ENCODE peak calls at places on chromosomes 13 and 19, in five cellular contexts. W, B, L, K and D are unnamed samples.
A peak's percentile ranks its signal among the peaks of the same experiment; 100 is the strongest.

GRCh38 chr13:82758056-82758455 is 1124.2 kb downstream of the SLITRK1 start:
- DNase-seq in B (no peak), W (peak; percentile 40), L (no peak), K (no peak), D (peak; percentile 75)

GRCh38 chr19:48961051-48961649 is 4.0 kb upstream of the FTL start:
- DNase-seq in L (no peak), W (no peak), K (peak; percentile 53), B (no peak), D (no peak)

GRCh38 chr13:110610955-110611595 is 4.3 kb upstream of the NAXD start:
- DNase-seq in B (no peak), L (no peak), K (no peak), W (no peak), D (no peak)

GRCh38 chr13:53622431-53622830 is 593.8 kb downstream of the OLFM4 start:
- DNase-seq in W (no peak), L (no peak), K (no peak), B (no peak), D (no peak)

GRCh38 chr13:114101831-114102520 is 30.4 kb downstream of the RASA3 start:
- DNase-seq in W (no peak), K (peak; percentile 16), L (no peak), B (no peak), D (no peak)

GRCh38 chr19:32296694-32297093 is 48.7 kb upstream of the ZNF507 start:
- DNase-seq in K (no peak), L (no peak), W (no peak), B (no peak), D (no peak)

GRCh38 chr19:289651-290538 is 1.3 kb downstream of the PLPP2 start:
- DNase-seq in W (no peak), K (no peak), L (no peak), B (peak; percentile 39), D (no peak)

GRCh38 chr19:13644648-13645047 is 119.7 kb upstream of the MRI1 start:
- DNase-seq in L (no peak), B (no peak), W (peak; percentile 11), K (no peak), D (no peak)

GRCh38 chr13:43266953-43267615 is 243.7 kb downstream of the DNAJC15 start:
- DNase-seq in K (no peak), B (no peak), W (no peak), L (no peak), D (no peak)

GRCh38 chr13:32527151-32527550 is 11.4 kb downstream of the N4BP2L2 start:
- DNase-seq in W (no peak), L (no peak), K (no peak), B (no peak), D (no peak)

GRCh38 chr13:105918842-105919741 is 616.4 kb downstream of the EFNB2 start:
- DNase-seq in B (no peak), L (no peak), K (no peak), W (peak; percentile 74), D (no peak)

GRCh38 chr13:97429681-97430081 is 4.3 kb upstream of the RAP2A start:
- DNase-seq in K (no peak), L (no peak), W (peak; percentile 84), B (no peak), D (no peak)

GRCh38 chr13:97432232-97432916 is 1.6 kb upstream of the RAP2A start:
- DNase-seq in B (no peak), W (peak; percentile 33), K (no peak), L (no peak), D (no peak)

GRCh38 chr13:97432917-97433726 is 847 bp upstream of the RAP2A start:
- DNase-seq in L (peak; percentile 96), B (peak; percentile 97), K (peak; percentile 98), W (peak; percentile 100), D (peak; percentile 98)

GRCh38 chr13:97430296-97430695 is 3.7 kb upstream of the RAP2A start:
- DNase-seq in W (no peak), L (no peak), B (no peak), K (no peak), D (no peak)

DNA sequence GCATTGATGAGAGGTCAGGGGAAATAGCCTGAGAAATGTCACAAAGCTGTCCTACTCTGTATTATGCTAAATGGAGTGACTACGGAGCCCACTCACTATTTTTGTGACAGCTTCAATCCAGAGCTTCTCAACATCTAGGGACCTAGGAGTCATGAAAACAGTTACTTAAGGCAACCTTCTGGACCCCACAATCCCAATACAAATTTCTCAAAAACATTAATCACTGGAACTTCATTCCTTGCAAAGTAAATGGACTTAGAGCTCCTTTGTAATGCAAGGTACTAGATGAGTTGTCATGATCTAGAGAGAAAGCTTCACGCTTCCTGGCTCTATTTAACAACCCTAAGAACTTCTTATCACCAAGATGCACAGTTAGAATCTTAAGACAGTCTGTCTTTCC is 2.6 kb upstream of the RAP2A start:
- DNase-seq in L (no peak), K (no peak), W (no peak), B (no peak), D (no peak)
- H3K4me3 ChIP-seq in L (no peak overlapping the region), K (no peak overlapping the region), W (peak overlapping the region; percentile 83), B (no peak overlapping the region), D (no peak overlapping the region)

GRCh38 chr19:11256189-11256588 is 6.1 kb downstream of the DOCK6 start:
- DNase-seq in L (no peak), B (no peak), K (peak; percentile 72), W (no peak), D (no peak)

GRCh38 chr19:11254662-11255061 is 7.7 kb downstream of the DOCK6 start:
- DNase-seq in B (no peak), L (no peak), W (no peak), K (no peak), D (no peak)

GRCh38 chr19:11261431-11261901 is 858 bp downstream of the DOCK6 start:
- DNase-seq in W (no peak), L (no peak), B (no peak), K (no peak), D (no peak)

GRCh38 chr19:11260996-11261395 is 1.3 kb downstream of the DOCK6 start:
- DNase-seq in K (no peak), L (no peak), B (no peak), W (no peak), D (no peak)

DNA sequence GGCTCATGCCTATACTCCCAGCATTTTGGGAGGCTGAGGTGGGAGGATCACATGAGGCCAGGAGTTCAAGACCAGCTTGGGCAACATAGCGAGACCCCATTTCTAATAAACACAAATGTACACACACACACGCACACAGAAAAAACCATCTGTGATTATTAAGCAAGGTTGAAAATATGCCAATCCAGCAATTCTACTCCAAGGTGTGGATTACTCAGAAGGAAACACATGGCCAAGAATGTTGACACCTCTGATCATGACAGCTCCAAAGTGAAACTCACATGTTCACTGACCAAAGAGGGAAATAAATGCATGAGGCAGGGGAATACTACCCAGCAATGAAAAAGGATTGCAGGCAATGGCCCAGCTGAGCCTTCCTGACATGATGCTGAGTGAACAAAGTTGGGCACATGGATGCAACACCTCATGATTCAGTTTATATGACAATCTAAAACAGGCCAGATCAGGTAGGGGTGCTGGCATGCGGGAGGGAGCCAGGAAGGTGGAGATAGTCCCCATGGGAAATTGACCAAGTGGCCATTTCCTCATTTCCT is 4.4 kb downstream of the DOCK6 start:
- DNase-seq in L (no peak), W (peak; percentile 34), B (no peak), K (no peak), D (no peak)
- H3K4me3 ChIP-seq in L (no peak overlapping the region), W (no peak overlapping the region), B (no peak overlapping the region), K (no peak overlapping the region), D (no peak overlapping the region)

GRCh38 chr13:45108716-45109706 is 11.3 kb upstream of the GTF2F2 start:
- DNase-seq in W (peak; percentile 77), K (no peak), L (no peak), B (no peak), D (no peak)
- H3K4me3 ChIP-seq in W (no peak overlapping the region), K (no peak overlapping the region), L (no peak overlapping the region), B (no peak overlapping the region), D (no peak overlapping the region)

GRCh38 chr19:17469371-17470203 is 737 bp upstream of the SLC27A1 start:
- DNase-seq in B (peak; percentile 95), W (peak; percentile 91), K (peak; percentile 99), L (peak; percentile 99), D (no peak)

GRCh38 chr19:17467471-17468301 is 2.6 kb upstream of the SLC27A1 start:
- DNase-seq in B (no peak), L (no peak), K (no peak), W (no peak), D (no peak)

GRCh38 chr19:17468302-17469091 is 1.8 kb upstream of the SLC27A1 start:
- DNase-seq in L (no peak), K (peak; percentile 68), B (no peak), W (no peak), D (no peak)

GRCh38 chr19:17469092-17469370 is 1.3 kb upstream of the SLC27A1 start:
- DNase-seq in L (no peak), K (no peak), B (no peak), W (no peak), D (no peak)

GRCh38 chr19:17466487-17466850 is 3.9 kb upstream of the SLC27A1 start:
- DNase-seq in L (no peak), K (no peak), W (no peak), B (no peak), D (no peak)
- H3K4me3 ChIP-seq in L (no peak overlapping the region), K (no peak overlapping the region), W (no peak overlapping the region), B (no peak overlapping the region), D (no peak overlapping the region)

GRCh38 chr13:48559638-48560320 is 26.9 kb upstream of the RCBTB2 start:
- DNase-seq in B (no peak), K (no peak), W (no peak), L (no peak), D (no peak)

GRCh38 chr13:48560657-48561337 is 27.9 kb upstream of the RCBTB2 start:
- DNase-seq in W (no peak), K (no peak), B (no peak), L (no peak), D (no peak)

GRCh38 chr13:48551329-48551728 is 18.4 kb upstream of the RCBTB2 start:
- DNase-seq in W (no peak), B (no peak), L (no peak), K (no peak), D (no peak)

DNA sequence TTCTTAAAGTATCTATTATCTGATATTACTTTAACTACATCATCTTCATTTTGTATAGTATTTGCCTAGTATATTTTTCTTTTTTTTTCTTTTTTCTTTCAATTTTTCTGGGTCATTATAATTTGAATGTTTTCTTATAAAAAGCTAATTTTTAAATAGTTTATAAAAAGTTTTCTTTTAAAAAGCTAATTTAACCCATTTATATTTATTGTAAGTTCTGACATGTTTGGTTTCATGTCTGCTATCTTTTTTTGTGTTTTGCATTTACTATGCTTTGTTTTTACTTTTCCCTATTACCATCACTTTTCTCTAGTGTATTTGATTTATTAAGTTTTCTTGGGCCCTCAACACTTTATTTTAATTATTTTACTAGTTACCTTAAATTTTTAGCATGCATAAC is 22.6 kb upstream of the RCBTB2 start:
- DNase-seq in L (no peak), K (no peak), W (no peak), B (no peak), D (no peak)
- H3K4me3 ChIP-seq in L (no peak overlapping the region), K (no peak overlapping the region), W (no peak overlapping the region), B (no peak overlapping the region), D (no peak overlapping the region)

GRCh38 chr19:30226464-30227070 is 145.6 kb upstream of the ZNF536 start:
- DNase-seq in K (no peak), W (no peak), B (no peak), L (no peak), D (no peak)

GRCh38 chr19:30224689-30225606 is 147.2 kb upstream of the ZNF536 start:
- DNase-seq in B (no peak), L (no peak), K (no peak), W (no peak), D (no peak)

GRCh38 chr19:30227071-30227621 is 145.0 kb upstream of the ZNF536 start:
- DNase-seq in B (no peak), W (no peak), L (no peak), K (no peak), D (no peak)

GRCh38 chr19:30223866-30224688 is 148.1 kb upstream of the ZNF536 start:
- DNase-seq in K (no peak), W (no peak), L (no peak), B (no peak), D (no peak)

GRCh38 chr19:30225615-30226463 is 146.3 kb upstream of the ZNF536 start:
- DNase-seq in K (no peak), L (no peak), W (no peak), B (no peak), D (no peak)
- H3K4me3 ChIP-seq in K (peak overlapping the region; percentile 22), L (peak overlapping the region; percentile 79), W (no peak overlapping the region), B (peak overlapping the region; percentile 35), D (peak overlapping the region; percentile 24)